ENCODE peak calls at places on chromosomes 11 and 22, in eight cellular contexts. One of them, this sample, is unnamed.

GRCh38 chr11:121523581-121524232 is 70.9 kb upstream of the SORL1-AS1 start:
- DNase-seq in brain microvascular endothelial cell: no peak
- DNase-seq in bronchial epithelial cell: no peak
- DNase-seq in spleen: no peak
- DNase-seq in transverse colon: no peak
- DNase-seq in breast epithelium: no peak
- DNase-seq in keratinocyte: no peak
- DNase-seq in body of pancreas: no peak
- DNase-seq in this sample: no peak

GRCh38 chr22:31185056-31185455 is 25.1 kb downstream of the RNF185 start:
- DNase-seq in brain microvascular endothelial cell: no peak
- DNase-seq in bronchial epithelial cell: no peak
- DNase-seq in spleen: no peak
- DNase-seq in transverse colon: no peak
- DNase-seq in breast epithelium: no peak
- DNase-seq in keratinocyte: no peak
- DNase-seq in body of pancreas: no peak
- DNase-seq in this sample: no peak

GRCh38 chr11:18720811-18721575 is 5.0 kb downstream of the IGSF22 start:
- DNase-seq in brain microvascular endothelial cell: peak; percentile 55
- DNase-seq in bronchial epithelial cell: peak; percentile 60
- DNase-seq in spleen: peak; percentile 93
- DNase-seq in transverse colon: peak; percentile 87
- DNase-seq in breast epithelium: peak; percentile 76
- DNase-seq in keratinocyte: no peak
- DNase-seq in body of pancreas: peak; percentile 88
- DNase-seq in this sample: no peak

GRCh38 chr22:47168900-47169800 is 406.7 kb downstream of the TBC1D22A start:
- DNase-seq in brain microvascular endothelial cell: no peak
- DNase-seq in bronchial epithelial cell: no peak
- DNase-seq in spleen: peak; percentile 63
- DNase-seq in transverse colon: peak; percentile 9
- DNase-seq in breast epithelium: no peak
- DNase-seq in keratinocyte: no peak
- DNase-seq in body of pancreas: peak; percentile 50
- DNase-seq in this sample: no peak

GRCh38 chr11:66150725-66151124 is 80.7 kb downstream of the PACS1 start:
- DNase-seq in brain microvascular endothelial cell: no peak
- DNase-seq in bronchial epithelial cell: no peak
- DNase-seq in spleen: no peak
- DNase-seq in transverse colon: no peak
- DNase-seq in breast epithelium: no peak
- DNase-seq in keratinocyte: no peak
- DNase-seq in body of pancreas: no peak
- DNase-seq in this sample: no peak

GRCh38 chr11:134537296-134537695 is 125.3 kb upstream of the B3GAT1 start:
- DNase-seq in brain microvascular endothelial cell: no peak
- DNase-seq in bronchial epithelial cell: no peak
- DNase-seq in spleen: no peak
- DNase-seq in transverse colon: no peak
- DNase-seq in breast epithelium: no peak
- DNase-seq in keratinocyte: no peak
- DNase-seq in body of pancreas: no peak
- DNase-seq in this sample: no peak

GRCh38 chr11:103714246-103714645 is 322.2 kb upstream of the DDI1 start:
- DNase-seq in brain microvascular endothelial cell: no peak
- DNase-seq in bronchial epithelial cell: peak; percentile 8
- DNase-seq in spleen: no peak
- DNase-seq in transverse colon: no peak
- DNase-seq in breast epithelium: no peak
- DNase-seq in keratinocyte: no peak
- DNase-seq in body of pancreas: no peak
- DNase-seq in this sample: no peak

GRCh38 chr22:30969532-30970355 is 679 bp downstream of the TUG1 start:
- DNase-seq in brain microvascular endothelial cell: peak; percentile 7
- DNase-seq in bronchial epithelial cell: peak; percentile 25
- DNase-seq in spleen: no peak
- DNase-seq in transverse colon: peak; percentile 53
- DNase-seq in breast epithelium: peak; percentile 30
- DNase-seq in keratinocyte: no peak
- DNase-seq in body of pancreas: no peak
- DNase-seq in this sample: no peak

GRCh38 chr11:126210871-126211235 is 597 bp downstream of the RPUSD4 start:
- DNase-seq in brain microvascular endothelial cell: no peak
- DNase-seq in bronchial epithelial cell: no peak
- DNase-seq in spleen: no peak
- DNase-seq in transverse colon: no peak
- DNase-seq in breast epithelium: no peak
- DNase-seq in keratinocyte: no peak
- DNase-seq in body of pancreas: no peak
- DNase-seq in this sample: no peak

GRCh38 chr11:114343020-114343419 is 46.8 kb downstream of the NNMT start:
- DNase-seq in brain microvascular endothelial cell: no peak
- DNase-seq in bronchial epithelial cell: no peak
- DNase-seq in spleen: no peak
- DNase-seq in transverse colon: no peak
- DNase-seq in breast epithelium: no peak
- DNase-seq in keratinocyte: no peak
- DNase-seq in body of pancreas: no peak
- DNase-seq in this sample: no peak

GRCh38 chr22:23818541-23818940 is 20.3 kb downstream of the DERL3 start:
- DNase-seq in brain microvascular endothelial cell: no peak
- DNase-seq in bronchial epithelial cell: no peak
- DNase-seq in spleen: peak; percentile 33
- DNase-seq in transverse colon: no peak
- DNase-seq in breast epithelium: no peak
- DNase-seq in keratinocyte: no peak
- DNase-seq in body of pancreas: no peak
- DNase-seq in this sample: no peak

GRCh38 chr11:114098927-114099326 is 39.4 kb downstream of the ZBTB16 start:
- DNase-seq in brain microvascular endothelial cell: no peak
- DNase-seq in bronchial epithelial cell: no peak
- DNase-seq in spleen: no peak
- DNase-seq in transverse colon: no peak
- DNase-seq in breast epithelium: no peak
- DNase-seq in keratinocyte: no peak
- DNase-seq in body of pancreas: peak; percentile 69
- DNase-seq in this sample: no peak

DNA sequence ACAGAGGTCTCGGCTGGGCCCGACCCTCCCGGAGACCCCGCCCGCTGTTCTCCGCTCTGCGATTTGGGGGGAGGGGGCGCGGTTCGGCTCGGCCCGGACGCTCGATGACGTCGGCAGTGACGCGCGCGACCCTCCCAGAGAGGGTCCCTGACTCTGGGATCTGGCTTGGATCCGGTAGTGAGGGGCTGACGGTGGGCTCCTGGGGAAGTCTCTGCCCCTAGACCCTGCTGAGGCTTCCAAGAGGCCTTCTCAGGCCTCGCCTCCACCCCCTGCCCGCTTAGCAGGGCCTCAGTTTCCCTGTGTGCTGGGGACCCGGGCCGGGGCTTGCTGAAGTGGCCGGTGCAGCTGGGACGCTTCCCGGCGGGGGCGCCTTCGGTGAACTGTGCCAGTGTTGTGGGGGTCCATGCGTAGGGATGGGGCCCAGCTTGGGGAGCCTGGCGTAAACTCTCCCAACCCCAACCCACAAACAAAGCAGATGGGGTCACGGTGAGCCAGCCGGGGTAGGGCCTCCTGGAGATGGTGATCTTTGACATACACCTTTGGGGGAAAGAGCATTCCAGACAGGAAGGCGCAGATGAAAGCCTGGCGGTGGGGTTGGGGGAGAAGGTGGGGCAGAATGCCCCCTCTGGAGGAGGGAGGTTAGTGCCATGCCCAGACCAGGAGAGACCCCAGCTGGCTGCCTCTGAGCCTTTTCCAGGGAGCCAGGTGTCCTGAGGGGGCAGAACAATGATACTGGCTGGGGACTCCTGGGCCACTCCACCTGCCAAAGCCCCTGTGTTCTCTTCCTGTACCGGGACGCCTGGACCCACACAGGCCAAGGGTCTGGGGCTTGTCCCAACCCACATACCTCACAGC is 1.0 kb downstream of the B4GALNT4 start:
- DNase-seq in brain microvascular endothelial cell: no peak
- DNase-seq in bronchial epithelial cell: no peak
- DNase-seq in spleen: no peak
- DNase-seq in transverse colon: no peak
- DNase-seq in breast epithelium: no peak
- DNase-seq in keratinocyte: no peak
- DNase-seq in body of pancreas: no peak
- DNase-seq in this sample: no peak
- H3K4me3 ChIP-seq in brain microvascular endothelial cell: peak overlapping the region; percentile 27
- H3K4me3 ChIP-seq in bronchial epithelial cell: peak overlapping the region; percentile 42
- H3K4me3 ChIP-seq in spleen: no peak overlapping the region
- H3K4me3 ChIP-seq in transverse colon: no peak overlapping the region
- H3K4me3 ChIP-seq in breast epithelium: peak overlapping the region; percentile 49
- H3K4me3 ChIP-seq in keratinocyte: peak overlapping the region; percentile 54
- H3K4me3 ChIP-seq in body of pancreas: no peak overlapping the region
- H3K4me3 ChIP-seq in this sample: peak overlapping the region; percentile 45

GRCh38 chr11:64865286-64866172 is 12.9 kb downstream of the EHD1 start:
- DNase-seq in brain microvascular endothelial cell: peak; percentile 80
- DNase-seq in bronchial epithelial cell: no peak
- DNase-seq in spleen: peak; percentile 83
- DNase-seq in transverse colon: no peak
- DNase-seq in breast epithelium: no peak
- DNase-seq in keratinocyte: no peak
- DNase-seq in body of pancreas: no peak
- DNase-seq in this sample: no peak
- TF ChIP-seq CTCF in brain microvascular endothelial cell: no peak
- TF ChIP-seq CTCF in bronchial epithelial cell: no peak
- TF ChIP-seq CTCF in spleen: no peak
- TF ChIP-seq CTCF in transverse colon: no peak
- TF ChIP-seq CTCF in breast epithelium: no peak
- TF ChIP-seq CTCF in keratinocyte: no peak
- TF ChIP-seq CTCF in body of pancreas: no peak
- TF ChIP-seq CTCF in this sample: no peak

GRCh38 chr11:33828604-33829429 is 54.5 kb upstream of the FBXO3 start:
- DNase-seq in brain microvascular endothelial cell: no peak
- DNase-seq in bronchial epithelial cell: no peak
- DNase-seq in spleen: no peak
- DNase-seq in transverse colon: no peak
- DNase-seq in breast epithelium: no peak
- DNase-seq in keratinocyte: no peak
- DNase-seq in body of pancreas: peak; percentile 16
- DNase-seq in this sample: no peak

GRCh38 chr11:33830903-33831648 is 56.8 kb upstream of the FBXO3 start:
- DNase-seq in brain microvascular endothelial cell: no peak
- DNase-seq in bronchial epithelial cell: peak; percentile 80
- DNase-seq in spleen: no peak
- DNase-seq in transverse colon: no peak
- DNase-seq in breast epithelium: no peak
- DNase-seq in keratinocyte: no peak
- DNase-seq in body of pancreas: no peak
- DNase-seq in this sample: peak; percentile 42

GRCh38 chr11:33829430-33830141 is 55.3 kb upstream of the FBXO3 start:
- DNase-seq in brain microvascular endothelial cell: peak; percentile 70
- DNase-seq in bronchial epithelial cell: peak; percentile 71
- DNase-seq in spleen: no peak
- DNase-seq in transverse colon: peak; percentile 55
- DNase-seq in breast epithelium: peak; percentile 32
- DNase-seq in keratinocyte: no peak
- DNase-seq in body of pancreas: peak; percentile 73
- DNase-seq in this sample: peak; percentile 41

GRCh38 chr11:33832676-33833075 is 58.4 kb upstream of the FBXO3 start:
- DNase-seq in brain microvascular endothelial cell: no peak
- DNase-seq in bronchial epithelial cell: no peak
- DNase-seq in spleen: no peak
- DNase-seq in transverse colon: no peak
- DNase-seq in breast epithelium: no peak
- DNase-seq in keratinocyte: no peak
- DNase-seq in body of pancreas: no peak
- DNase-seq in this sample: no peak

GRCh38 chr11:33827206-33827605 is 52.9 kb upstream of the FBXO3 start:
- DNase-seq in brain microvascular endothelial cell: no peak
- DNase-seq in bronchial epithelial cell: no peak
- DNase-seq in spleen: no peak
- DNase-seq in transverse colon: no peak
- DNase-seq in breast epithelium: no peak
- DNase-seq in keratinocyte: no peak
- DNase-seq in body of pancreas: no peak
- DNase-seq in this sample: no peak
- H3K27me3 ChIP-seq in brain microvascular endothelial cell: peaks cover 3% of the 10 kb centered on the region
- H3K27me3 ChIP-seq in bronchial epithelial cell: peaks cover 2% of the 10 kb centered on the region
- H3K27me3 ChIP-seq in spleen: peaks cover 15% of the 10 kb centered on the region
- H3K27me3 ChIP-seq in transverse colon: peaks cover 77% of the 10 kb centered on the region
- H3K27me3 ChIP-seq in breast epithelium: peaks cover 17% of the 10 kb centered on the region
- H3K27me3 ChIP-seq in keratinocyte: peaks cover 8% of the 10 kb centered on the region
- H3K27me3 ChIP-seq in body of pancreas: no peaks in the 10 kb centered on the region
- H3K27me3 ChIP-seq in this sample: peaks cover 9% of the 10 kb centered on the region

GRCh38 chr11:118930152-118930712 is 4.5 kb upstream of the BCL9L start:
- DNase-seq in brain microvascular endothelial cell: peak; percentile 69
- DNase-seq in bronchial epithelial cell: peak; percentile 88
- DNase-seq in spleen: peak; percentile 91
- DNase-seq in transverse colon: peak; percentile 96
- DNase-seq in breast epithelium: peak; percentile 94
- DNase-seq in keratinocyte: no peak
- DNase-seq in body of pancreas: peak; percentile 97
- DNase-seq in this sample: no peak

GRCh38 chr11:118929496-118930151 is 3.9 kb upstream of the BCL9L start:
- DNase-seq in brain microvascular endothelial cell: peak; percentile 75
- DNase-seq in bronchial epithelial cell: peak; percentile 66
- DNase-seq in spleen: peak; percentile 92
- DNase-seq in transverse colon: peak; percentile 91
- DNase-seq in breast epithelium: peak; percentile 92
- DNase-seq in keratinocyte: no peak
- DNase-seq in body of pancreas: peak; percentile 93
- DNase-seq in this sample: no peak

GRCh38 chr11:118928108-118928869 is 2.6 kb upstream of the BCL9L start:
- DNase-seq in brain microvascular endothelial cell: peak; percentile 86
- DNase-seq in bronchial epithelial cell: peak; percentile 92
- DNase-seq in spleen: peak; percentile 95
- DNase-seq in transverse colon: peak; percentile 95
- DNase-seq in breast epithelium: peak; percentile 96
- DNase-seq in keratinocyte: no peak
- DNase-seq in body of pancreas: peak; percentile 95
- DNase-seq in this sample: peak; percentile 80

GRCh38 chr11:118928870-118929495 is 3.3 kb upstream of the BCL9L start:
- DNase-seq in brain microvascular endothelial cell: no peak
- DNase-seq in bronchial epithelial cell: no peak
- DNase-seq in spleen: peak; percentile 92
- DNase-seq in transverse colon: no peak
- DNase-seq in breast epithelium: no peak
- DNase-seq in keratinocyte: no peak
- DNase-seq in body of pancreas: peak; percentile 77
- DNase-seq in this sample: no peak

DNA sequence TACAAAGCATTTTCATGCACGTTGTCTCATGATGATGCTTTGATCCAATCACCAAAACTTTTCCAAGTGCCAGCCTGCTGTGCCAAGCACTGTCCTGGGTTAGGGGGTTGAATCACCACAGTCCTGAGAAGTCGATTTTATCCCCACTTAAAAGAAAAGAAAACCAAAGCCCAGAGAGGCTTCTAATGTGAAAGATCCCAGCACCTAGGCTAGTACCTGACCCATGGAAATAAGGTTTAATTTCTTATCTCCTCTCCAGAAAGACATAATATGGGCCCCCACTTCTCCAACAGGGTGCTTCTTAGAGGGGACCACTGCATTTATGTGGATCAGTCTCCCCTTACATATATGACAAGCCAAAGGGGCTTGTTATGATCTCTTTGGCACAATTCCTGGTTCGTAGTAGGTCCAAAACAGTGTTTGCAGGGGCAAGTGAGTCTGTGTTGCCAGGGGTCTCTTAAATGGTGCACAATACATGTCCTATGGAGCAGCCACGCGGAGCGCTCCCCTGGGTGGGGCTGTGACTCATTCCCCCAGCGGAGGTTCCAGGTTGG is 1.9 kb upstream of the BCL9L start:
- DNase-seq in brain microvascular endothelial cell: no peak
- DNase-seq in bronchial epithelial cell: no peak
- DNase-seq in spleen: no peak
- DNase-seq in transverse colon: no peak
- DNase-seq in breast epithelium: no peak
- DNase-seq in keratinocyte: no peak
- DNase-seq in body of pancreas: no peak
- DNase-seq in this sample: no peak
- H3K4me3 ChIP-seq in brain microvascular endothelial cell: no peak overlapping the region
- H3K4me3 ChIP-seq in bronchial epithelial cell: peak overlapping the region; percentile 55
- H3K4me3 ChIP-seq in spleen: peak overlapping the region; percentile 78
- H3K4me3 ChIP-seq in transverse colon: peak overlapping the region; percentile 79
- H3K4me3 ChIP-seq in breast epithelium: peak overlapping the region; percentile 85
- H3K4me3 ChIP-seq in keratinocyte: peak overlapping the region; percentile 77
- H3K4me3 ChIP-seq in body of pancreas: no peak overlapping the region
- H3K4me3 ChIP-seq in this sample: no peak overlapping the region